ENCODE peak calls at places on chromosomes 1 and 21, in ten cellular contexts. X, W, N, L, A, U, B, S, Y and J are unnamed samples. For H3K9me3, the result is how much of the 10 kb centered on the place peaks cover.

GRCh38 chr21:20968391-20968790 is 29.8 kb upstream of the NCAM2 start:
- DNase-seq in Y (no peak), S (no peak), N (no peak), X (no peak), U (no peak), W (no peak), A (no peak), L (no peak), B (no peak), J (no peak)

GRCh38 chr1:38611661-38612211 is 247.8 kb downstream of the RRAGC start:
- DNase-seq in B (no peak), Y (no peak), W (no peak), L (no peak), S (no peak), X (no peak), U (no peak), N (no peak), A (no peak), J (no peak)

GRCh38 chr1:232627645-232628334 is 2.1 kb downstream of the SIPA1L2 start:
- DNase-seq in X (no peak), N (peak), W (no peak), L (no peak), S (no peak), A (no peak), Y (no peak), U (no peak), B (no peak), J (no peak)

GRCh38 chr1:62725255-62725654 is 37.1 kb upstream of the DOCK7 start:
- DNase-seq in S (no peak), L (no peak), W (no peak), B (no peak), N (no peak), Y (no peak), A (no peak), U (no peak), X (no peak), J (peak)

GRCh38 chr1:228837817-228838716 is 102.8 kb downstream of the RHOU start:
- DNase-seq in W (peak), A (no peak), L (no peak), B (peak), S (no peak), U (no peak), X (peak), Y (peak), N (peak), J (peak)

GRCh38 chr1:182301467-182302198 is 90.0 kb downstream of the GLUL start:
- DNase-seq in L (no peak), W (no peak), S (no peak), B (no peak), Y (no peak), X (peak), A (no peak), U (no peak), N (peak), J (no peak)

GRCh38 chr1:56992318-56993136 is 26.7 kb upstream of the C8B start:
- DNase-seq in L (no peak), U (no peak), B (no peak), X (no peak), N (no peak), W (no peak), A (no peak), S (no peak), Y (no peak), J (no peak)

GRCh38 chr1:157490337-157491165 is 61.8 kb downstream of the FCRL5 start:
- DNase-seq in L (peak), B (peak), N (peak), Y (peak), W (peak), X (peak), A (peak), U (peak), S (no peak), J (no peak)

GRCh38 chr1:11407301-11407994 is 71.5 kb upstream of the DISP3 start:
- DNase-seq in N (no peak), L (no peak), W (no peak), S (no peak), Y (no peak), A (no peak), U (no peak), X (no peak), B (no peak), J (no peak)

GRCh38 chr21:45651921-45652320 is 8.4 kb downstream of the PCBP3 start:
- DNase-seq in U (no peak), Y (no peak), N (no peak), L (no peak), X (no peak), B (no peak), S (no peak), A (no peak), W (no peak), J (no peak)

GRCh38 chr1:229266269-229266668 is 4.6 kb upstream of the RAB4A start:
- DNase-seq in X (no peak), W (no peak), A (no peak), L (no peak), Y (no peak), N (no peak), S (no peak), U (no peak), B (no peak), J (no peak)

GRCh38 chr1:10812387-10812915 is 16.0 kb upstream of the CASZ1 start:
- DNase-seq in A (no peak), S (no peak), N (no peak), W (no peak), B (no peak), Y (no peak), U (peak), X (no peak), L (no peak), J (no peak)

GRCh38 chr1:68136187-68136586 is 85.8 kb upstream of the DIRAS3 start:
- DNase-seq in L (no peak), Y (no peak), N (no peak), X (no peak), S (no peak), A (no peak), W (no peak), B (no peak), U (no peak), J (no peak)

GRCh38 chr1:41811978-41812852 is 106.5 kb downstream of the HIVEP3 start:
- DNase-seq in B (peak), N (peak), A (peak), Y (peak), S (no peak), U (no peak), X (peak), L (peak), W (no peak), J (peak)

GRCh38 chr1:29607236-29607635 is 370.9 kb downstream of the PTPRU start:
- DNase-seq in N (no peak), S (no peak), X (no peak), Y (no peak), L (no peak), U (no peak), A (no peak), W (no peak), B (no peak), J (no peak)

GRCh38 chr1:46724991-46725735 is 6.2 kb upstream of the EFCAB14 start:
- DNase-seq in Y (peak), A (peak), U (no peak), S (no peak), B (peak), X (peak), L (no peak), W (peak), N (peak), J (peak)

GRCh38 chr1:159239551-159240220 is 35.0 kb downstream of the ACKR1 start:
- DNase-seq in X (no peak), L (no peak), A (no peak), Y (no peak), S (no peak), U (no peak), N (no peak), W (no peak), B (no peak), J (no peak)

GRCh38 chr1:66679140-66679539 is 73.1 kb upstream of the DYNLT5 start:
- DNase-seq in B (no peak), W (no peak), A (no peak), N (no peak), U (no peak), X (no peak), L (no peak), S (no peak), Y (no peak), J (no peak)

GRCh38 chr1:15337656-15338402 is 71.9 kb upstream of the EFHD2 start:
- DNase-seq in N (no peak), A (no peak), L (no peak), W (no peak), S (peak), X (peak), B (no peak), Y (peak), U (peak), J (no peak)

GRCh38 chr1:43239484-43239883 is 30.3 kb upstream of the TMEM125 start:
- DNase-seq in X (no peak), L (no peak), W (no peak), N (no peak), S (no peak), Y (no peak), A (no peak), U (no peak), B (no peak), J (no peak)

GRCh38 chr21:44517175-44517899 is 22.7 kb downstream of the KRTAP10-1 start:
- DNase-seq in U (peak), A (no peak), W (peak), X (peak), S (no peak), Y (peak), B (no peak), L (no peak), N (no peak), J (no peak)

GRCh38 chr1:225746361-225747179 is 31.1 kb upstream of the SRP9 start:
- DNase-seq in A (no peak), Y (peak), L (peak), N (peak), X (peak), B (peak), S (peak), U (peak), W (peak), J (peak)

GRCh38 chr1:24412408-24412807 is 1.2 kb downstream of the STPG1 start:
- DNase-seq in L (no peak), B (no peak), X (no peak), A (no peak), N (no peak), W (no peak), Y (no peak), S (no peak), U (no peak), J (no peak)
- H3K4me3 ChIP-seq in L (no peak), B (no peak), X (no peak), A (no peak), N (no peak), W (no peak), Y (no peak), S (no peak), U (peak), J (no peak)

GRCh38 chr21:7957713-7958064 is 2563.7 kb upstream of the TPTE start:
- DNase-seq in L (no peak), N (no peak), Y (no peak), U (no peak), X (no peak), A (no peak), S (no peak), B (no peak), W (no peak), J (no peak)

GRCh38 chr21:7953058-7953457 is 2568.3 kb upstream of the TPTE start:
- DNase-seq in S (no peak), L (no peak), U (no peak), N (no peak), Y (no peak), A (no peak), B (no peak), W (no peak), X (no peak), J (no peak)

GRCh38 chr21:7951854-7952519 is 2569.4 kb upstream of the TPTE start:
- DNase-seq in L (no peak), N (no peak), A (no peak), U (no peak), S (no peak), Y (no peak), W (no peak), B (no peak), X (no peak), J (no peak)

GRCh38 chr21:7947422-7947821 is 2574.0 kb upstream of the TPTE start:
- DNase-seq in W (no peak), U (no peak), S (no peak), A (no peak), N (no peak), L (no peak), Y (no peak), X (no peak), B (no peak), J (no peak)

GRCh38 chr21:7952648-7953047 is 2568.7 kb upstream of the TPTE start:
- DNase-seq in X (no peak), W (no peak), B (no peak), U (no peak), A (no peak), S (no peak), N (no peak), L (no peak), Y (no peak), J (no peak)
- H3K9me3 ChIP-seq in X (half or more), W (under half), B (half or more), U (half or more), A (half or more), S (half or more), N (half or more), L (half or more), Y (under half), J (half or more)

GRCh38 chr21:43268804-43269186 is 100.0 kb downstream of the CRYAA start:
- DNase-seq in B (no peak), Y (no peak), L (no peak), N (no peak), W (no peak), U (peak), S (no peak), X (peak), A (no peak), J (no peak)
- TF ChIP-seq CTCF in B (no peak), Y (no peak), L (no peak), N (no peak), W (no peak), U (no peak), S (no peak), X (no peak), A (no peak), J (no peak)

GRCh38 chr1:224329484-224329841 is 509 bp downstream of the NVL start:
- DNase-seq in L (no peak), B (no peak), S (no peak), U (no peak), W (no peak), Y (no peak), A (no peak), X (no peak), N (no peak), J (no peak)
- H3K4me3 ChIP-seq in L (peak), B (peak), S (peak), U (peak), W (peak), Y (peak), A (peak), X (peak), N (peak), J (peak)

DNA sequence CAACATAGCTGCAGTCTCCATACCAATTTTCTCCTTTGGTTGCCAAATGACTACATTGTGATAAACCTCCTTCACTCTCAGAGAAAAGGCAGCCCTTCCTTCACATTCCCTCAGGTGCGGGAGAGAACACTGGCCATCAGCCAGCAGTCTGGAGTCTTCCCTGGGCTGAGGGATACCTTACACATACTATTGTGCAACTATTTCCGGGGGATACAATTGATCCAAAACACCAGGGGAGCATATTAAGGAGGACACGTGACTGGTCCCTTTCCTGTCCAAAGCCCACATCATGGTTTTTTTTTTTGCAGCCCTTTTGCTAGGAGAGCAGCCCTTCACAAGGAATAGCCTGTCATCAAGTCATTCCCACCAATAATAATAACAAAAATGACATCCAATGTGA is 172.1 kb upstream of the ZRANB2 start:
- DNase-seq in N (no peak), X (no peak), B (no peak), W (no peak), S (no peak), Y (no peak), A (no peak), L (no peak), U (no peak), J (no peak)
- H3K9me3 ChIP-seq in N (under half), X (under half), B (under half), W (under half), S (under half), Y (under half), A (under half), L (under half), U (under half), J (under half)

DNA sequence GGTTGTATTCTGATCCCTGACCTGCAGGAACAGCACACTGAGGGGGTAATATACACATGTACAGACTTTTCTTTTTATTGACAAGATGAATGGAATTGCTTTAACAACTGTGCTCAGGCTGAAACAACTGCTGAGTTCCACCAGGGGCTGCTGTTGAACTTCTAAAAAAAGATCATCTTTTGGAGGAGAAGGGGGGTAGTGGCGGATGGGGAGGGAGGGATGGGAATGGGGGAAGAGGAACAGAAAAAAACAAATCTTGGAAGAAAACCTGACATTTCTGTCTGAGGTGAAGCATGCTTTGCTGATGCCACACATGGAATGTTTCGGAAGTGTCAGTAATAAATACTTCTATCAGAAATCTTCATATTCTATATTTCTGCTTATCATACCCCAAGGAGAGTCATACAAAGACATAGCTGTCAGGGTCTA is 75.0 kb downstream of the RWDD3 start:
- DNase-seq in W (no peak), X (no peak), A (no peak), S (no peak), U (no peak), B (no peak), L (no peak), N (peak), Y (peak), J (no peak)
- TF ChIP-seq CTCF in W (peak), X (peak), A (no peak), S (peak), U (peak), B (no peak), L (peak), N (peak), Y (peak), J (peak)

GRCh38 chr1:183877321-183877720 is 72.4 kb downstream of the RGL1 start:
- DNase-seq in S (no peak), B (peak), X (peak), Y (peak), A (no peak), N (peak), L (peak), W (no peak), U (peak), J (no peak)
- H3K4me3 ChIP-seq in S (peak), B (no peak), X (no peak), Y (no peak), A (no peak), N (no peak), L (peak), W (no peak), U (peak), J (peak)

GRCh38 chr1:26410706-26411623 is at the start of gene LIN28A:
- DNase-seq in U (peak), A (no peak), L (no peak), B (no peak), W (no peak), X (no peak), S (no peak), N (no peak), Y (no peak), J (no peak)
- H3K9me3 ChIP-seq in U (under half), A (under half), L (under half), B (under half), W (under half), X (under half), S (under half), N (under half), Y (under half), J (under half)

DNA sequence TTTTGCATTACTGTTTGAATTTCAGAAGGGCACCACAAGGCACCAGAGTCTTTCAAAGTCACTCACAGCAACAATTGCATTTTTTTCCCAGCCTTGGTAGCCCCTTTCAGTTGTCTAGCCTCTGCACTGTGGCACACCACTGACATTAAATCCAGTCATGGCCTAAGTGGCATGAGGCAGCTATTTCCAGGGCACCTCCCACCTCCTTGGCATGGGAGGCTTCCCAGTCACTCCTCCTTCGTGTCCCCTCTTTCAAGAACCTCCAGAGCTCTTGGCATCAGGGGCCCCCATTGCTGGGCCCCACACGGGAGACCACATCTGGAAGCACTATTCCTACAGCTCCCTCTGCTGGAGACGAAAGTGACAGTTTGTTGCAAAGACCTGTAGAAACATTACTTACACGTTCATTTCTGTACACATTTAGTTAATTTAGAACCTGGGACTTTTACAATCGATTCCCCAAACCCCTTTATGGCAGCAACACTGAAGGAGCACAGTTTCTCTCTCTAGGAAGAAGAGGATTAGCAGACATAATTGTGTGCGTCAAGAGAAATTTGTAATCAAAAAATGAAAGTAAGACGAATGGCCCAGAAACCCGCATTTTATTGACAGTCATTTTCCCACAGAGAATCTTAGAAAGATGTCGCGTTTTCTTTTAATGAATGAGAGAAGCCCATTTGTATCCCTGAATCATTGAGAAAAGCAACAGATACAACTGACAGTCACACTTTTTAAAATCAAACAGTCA is 5.7 kb upstream of the CHD5 start:
- DNase-seq in N (peak), W (no peak), X (no peak), Y (no peak), S (no peak), B (no peak), U (no peak), A (no peak), L (no peak), J (no peak)
- TF ChIP-seq CTCF in N (peak), W (peak), X (no peak), Y (peak), S (peak), B (no peak), U (peak), A (peak), L (no peak), J (peak)

DNA sequence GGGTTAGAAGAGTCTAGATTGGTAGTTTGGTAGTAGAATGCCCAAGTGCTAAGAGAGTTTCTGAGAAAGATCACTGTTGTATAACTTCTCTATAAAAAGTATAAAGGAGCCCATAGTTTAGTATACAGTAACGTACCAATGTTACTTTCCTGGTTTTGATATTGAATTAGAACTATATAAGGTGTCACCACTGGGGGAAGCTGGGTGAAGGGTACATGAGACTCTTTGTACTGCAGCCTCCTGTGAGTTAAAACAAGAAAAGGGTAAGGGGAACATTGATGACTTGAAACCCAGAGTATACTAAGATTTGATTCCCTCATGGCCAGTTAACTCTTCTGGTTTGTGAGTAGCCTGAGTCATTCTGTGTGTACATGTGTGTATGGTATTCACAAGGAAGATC is 129.8 kb downstream of the RPS6KC1 start:
- DNase-seq in W (no peak), X (no peak), Y (no peak), L (no peak), S (no peak), N (no peak), A (no peak), U (no peak), B (no peak), J (no peak)
- H3K4me3 ChIP-seq in W (no peak), X (no peak), Y (no peak), L (no peak), S (no peak), N (no peak), A (no peak), U (no peak), B (no peak), J (no peak)